ENCODE peak calls at places on chromosomes 13 and 19, in seven cellular contexts. G is uterus; X is SJSA1; C is IMR-90; A is left ventricle myocardium inferior; Z is OCI-LY7; H is effector memory CD4-positive, alpha-beta T cell. E is an unnamed sample.
A peak's percentile ranks its signal among the peaks of the same experiment; 100 is the strongest.

GRCh38 chr19:10748924-10749434 is 31.1 kb downstream of the DNM2 start:
- DNase-seq in H (no peak), Z (no peak), C (no peak), G (no peak), X (peak; percentile 66), A (peak; percentile 49), E (no peak)

GRCh38 chr19:7550987-7551761 is 15.7 kb downstream of the PNPLA6 start:
- DNase-seq in A (peak; percentile 62), X (no peak), C (peak; percentile 30), Z (peak; percentile 49), G (peak; percentile 68), H (no peak), E (peak; percentile 50)

GRCh38 chr13:60261432-60262351 is 98.0 kb upstream of the DIAPH3 start:
- DNase-seq in A (no peak), G (no peak), Z (no peak), H (no peak), X (no peak), C (no peak), E (no peak)

GRCh38 chr19:1582201-1582600 is 10.5 kb downstream of the MBD3 start:
- DNase-seq in H (no peak), G (no peak), C (no peak), A (no peak), X (no peak), Z (no peak), E (no peak)

GRCh38 chr19:5775668-5776309 is 8.8 kb downstream of the PRR22 start:
- DNase-seq in A (no peak), X (no peak), H (no peak), Z (no peak), C (peak; percentile 51), G (no peak), E (no peak)

GRCh38 chr13:23979361-23980159 is 82.3 kb upstream of the C1QTNF9B start:
- DNase-seq in A (peak; percentile 80), G (peak; percentile 79), X (peak; percentile 81), C (peak; percentile 82), Z (no peak), H (peak; percentile 3), E (peak; percentile 75)

GRCh38 chr19:36963262-36963661 is 47.1 kb downstream of the ZNF568 start:
- DNase-seq in G (no peak), Z (no peak), A (no peak), C (no peak), X (no peak), H (no peak), E (no peak)

GRCh38 chr19:17184381-17184841 is 30.7 kb upstream of the USE1 start:
- DNase-seq in Z (peak; percentile 61), G (no peak), A (no peak), C (peak; percentile 7), X (no peak), H (peak; percentile 22), E (no peak)

GRCh38 chr13:110698689-110699088 is 7.2 kb downstream of the CARS2 start:
- DNase-seq in Z (peak; percentile 71), H (no peak), C (no peak), A (no peak), X (peak; percentile 55), G (no peak), E (peak; percentile 45)

GRCh38 chr19:38658462-38659306 is 11.2 kb downstream of the ACTN4 start:
- DNase-seq in A (no peak), Z (no peak), X (peak; percentile 86), H (no peak), C (peak; percentile 100), G (peak; percentile 81), E (no peak)
- H3K4me3 ChIP-seq in A (peak overlapping the region; percentile 46), Z (no peak overlapping the region), X (no peak overlapping the region), H (no peak overlapping the region), C (peak overlapping the region; percentile 17), G (peak overlapping the region; percentile 23), E (no peak overlapping the region)

DNA sequence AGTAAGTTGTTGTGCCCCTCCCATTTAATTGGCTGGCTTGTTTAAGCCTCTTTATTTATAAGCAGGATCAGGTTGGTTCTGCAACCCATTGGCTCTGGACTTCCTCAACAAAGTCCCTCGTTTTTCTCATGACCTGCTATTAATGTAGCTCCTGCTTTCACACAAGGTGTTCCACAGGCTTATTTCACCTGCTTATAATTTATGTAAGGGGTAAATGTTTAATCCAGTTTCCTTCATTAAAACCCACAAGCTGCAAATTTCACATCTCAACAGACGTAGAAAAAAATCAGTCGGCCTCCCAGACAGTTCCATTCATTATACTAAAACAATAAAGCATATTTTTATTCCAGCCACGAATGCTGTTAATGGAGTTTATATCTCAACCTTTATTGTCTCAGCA is 86.1 kb downstream of the TBC1D4 start:
- DNase-seq in X (no peak), C (no peak), H (no peak), G (no peak), Z (no peak), A (no peak), E (no peak)
- H3K4me3 ChIP-seq in X (no peak overlapping the region), C (no peak overlapping the region), H (no peak overlapping the region), G (no peak overlapping the region), Z (no peak overlapping the region), A (no peak overlapping the region), E (no peak overlapping the region)

GRCh38 chr19:14798760-14799159 is 20.4 kb upstream of the ADGRE2 start:
- DNase-seq in H (no peak), G (no peak), X (no peak), Z (no peak), A (no peak), C (no peak), E (no peak)

GRCh38 chr19:14795078-14795721 is 16.8 kb upstream of the ADGRE2 start:
- DNase-seq in X (no peak), A (no peak), C (no peak), G (no peak), H (no peak), Z (no peak), E (no peak)

GRCh38 chr19:14796021-14796420 is 17.7 kb upstream of the ADGRE2 start:
- DNase-seq in X (no peak), Z (no peak), C (no peak), H (no peak), A (no peak), G (no peak), E (no peak)
- H3K4me3 ChIP-seq in X (no peak overlapping the region), Z (no peak overlapping the region), C (no peak overlapping the region), H (no peak overlapping the region), A (no peak overlapping the region), G (no peak overlapping the region), E (no peak overlapping the region)

GRCh38 chr19:45202637-45203036 is 24.1 kb downstream of the BLOC1S3 start:
- DNase-seq in X (no peak), G (no peak), C (no peak), Z (no peak), H (no peak), A (no peak), E (no peak)

GRCh38 chr19:45206328-45206727 is 27.7 kb downstream of the BLOC1S3 start:
- DNase-seq in X (no peak), A (no peak), C (no peak), H (no peak), Z (no peak), G (no peak), E (no peak)

GRCh38 chr19:45200614-45201013 is 22.0 kb downstream of the BLOC1S3 start:
- DNase-seq in X (no peak), H (no peak), A (no peak), C (peak; percentile 57), Z (no peak), G (peak; percentile 30), E (no peak)

GRCh38 chr19:45205810-45206209 is 27.2 kb downstream of the BLOC1S3 start:
- DNase-seq in H (no peak), X (no peak), A (no peak), C (no peak), G (no peak), Z (no peak), E (no peak)
- H3K4me3 ChIP-seq in H (no peak overlapping the region), X (no peak overlapping the region), A (no peak overlapping the region), C (no peak overlapping the region), G (no peak overlapping the region), Z (no peak overlapping the region), E (no peak overlapping the region)

GRCh38 chr13:95262837-95263381 is 38.3 kb downstream of the ABCC4 start:
- DNase-seq in X (no peak), A (no peak), C (no peak), G (no peak), H (no peak), Z (no peak), E (no peak)
- H3K4me3 ChIP-seq in X (no peak overlapping the region), A (no peak overlapping the region), C (no peak overlapping the region), G (no peak overlapping the region), H (no peak overlapping the region), Z (no peak overlapping the region), E (no peak overlapping the region)

E was measured in GM12865.